ENCODE peak calls at places on chromosomes 5 and 9, in seven cellular contexts. C is foreskin fibroblast; U is AG10803; H is mesothelial cell of epicardium; Z is astrocyte; A is WTC11; F is activated CD8-positive, alpha-beta T cell treated with anti-CD3 and anti-CD28 coated beads for 36 hours. B is an unnamed sample.

GRCh38 chr5:174680901-174681565 is 43.3 kb upstream of the MSX2 start:
- DNase-seq in C (no peak), A (no peak), U (no peak), Z (no peak), H (no peak), F (no peak), B (no peak)

GRCh38 chr5:23084815-23085214 is 231.7 kb upstream of the CDH12 start:
- DNase-seq in A (no peak), Z (no peak), C (no peak), F (no peak), H (no peak), U (no peak), B (no peak)

GRCh38 chr5:82164109-82164956 is 113.8 kb downstream of the RPS23 start:
- DNase-seq in F (no peak), H (no peak), Z (peak; percentile 88), A (no peak), C (peak; percentile 89), U (peak; percentile 49), B (no peak)

GRCh38 chr5:132176543-132176945 is 51.1 kb downstream of the P4HA2 start:
- DNase-seq in U (no peak), C (no peak), Z (no peak), A (peak; percentile 28), H (no peak), F (peak; percentile 51), B (no peak)

GRCh38 chr5:100905259-100905914 is 2.3 kb upstream of the ST8SIA4 start:
- DNase-seq in Z (no peak), C (no peak), F (peak; percentile 20), H (no peak), A (no peak), U (no peak), B (no peak)

GRCh38 chr5:132100672-132101261 is 27.2 kb downstream of the CSF2 start:
- DNase-seq in A (no peak), F (peak; percentile 81), Z (no peak), H (no peak), U (no peak), C (no peak), B (no peak)

GRCh38 chr5:142356318-142356715 is 31.5 kb upstream of the SPRY4 start:
- DNase-seq in A (no peak), U (peak; percentile 87), Z (peak; percentile 58), F (no peak), H (no peak), C (peak; percentile 91), B (no peak)

GRCh38 chr5:172858990-172859811 is 25.1 kb downstream of the ERGIC1 start:
- DNase-seq in A (no peak), F (no peak), H (no peak), Z (peak; percentile 78), C (peak; percentile 93), U (peak; percentile 91), B (no peak)

GRCh38 chr5:6632324-6632930 is 417 bp downstream of the NSUN2 start:
- DNase-seq in C (peak; percentile 42), H (no peak), Z (no peak), F (peak; percentile 38), U (peak; percentile 31), A (no peak), B (no peak)

GRCh38 chr5:120533581-120533980 is 69.5 kb downstream of the PRR16 start:
- DNase-seq in Z (no peak), A (no peak), U (no peak), F (no peak), H (no peak), C (no peak), B (no peak)

GRCh38 chr9:84271004-84271886 is 69.3 kb downstream of the SLC28A3 start:
- DNase-seq in A (peak; percentile 61), F (peak; percentile 87), C (peak; percentile 81), U (peak; percentile 64), Z (peak; percentile 49), H (no peak), B (peak; percentile 48)

GRCh38 chr5:22070151-22070550 is 783.0 kb downstream of the CDH12 start:
- DNase-seq in H (no peak), C (no peak), F (no peak), A (no peak), Z (no peak), U (no peak), B (no peak)

GRCh38 chr5:119820608-119821007 is 191.2 kb downstream of the FAM170A start:
- DNase-seq in Z (no peak), F (no peak), A (no peak), U (no peak), H (no peak), C (no peak), B (no peak)

GRCh38 chr5:137487600-137487999 is 11.5 kb downstream of the SPOCK1 start:
- DNase-seq in H (no peak), A (no peak), U (peak; percentile 97), C (peak; percentile 82), Z (peak; percentile 94), F (no peak), B (no peak)

GRCh38 chr5:3026651-3027050 is 275.2 kb upstream of the IRX2 start:
- DNase-seq in F (no peak), U (no peak), Z (no peak), H (no peak), C (no peak), A (no peak), B (no peak)

GRCh38 chr5:15807861-15808260 is 307.9 kb downstream of the FBXL7 start:
- DNase-seq in A (peak; percentile 22), Z (peak; percentile 54), H (no peak), C (peak; percentile 74), F (no peak), U (peak; percentile 84), B (no peak)
- TF ChIP-seq CTCF in A (no peak), Z (no peak), H (no peak), C (peak; percentile 18), F (no peak), U (peak; percentile 37), B (no peak)

GRCh38 chr5:124738751-124739559 is 7.5 kb downstream of the ZNF608 start:
- DNase-seq in A (no peak), H (no peak), C (peak; percentile 55), F (no peak), Z (no peak), U (peak; percentile 33), B (no peak)
- TF ChIP-seq CTCF in A (no peak), H (peak; percentile 29), C (no peak), F (no peak), Z (peak; percentile 16), U (no peak), B (no peak)

DNA sequence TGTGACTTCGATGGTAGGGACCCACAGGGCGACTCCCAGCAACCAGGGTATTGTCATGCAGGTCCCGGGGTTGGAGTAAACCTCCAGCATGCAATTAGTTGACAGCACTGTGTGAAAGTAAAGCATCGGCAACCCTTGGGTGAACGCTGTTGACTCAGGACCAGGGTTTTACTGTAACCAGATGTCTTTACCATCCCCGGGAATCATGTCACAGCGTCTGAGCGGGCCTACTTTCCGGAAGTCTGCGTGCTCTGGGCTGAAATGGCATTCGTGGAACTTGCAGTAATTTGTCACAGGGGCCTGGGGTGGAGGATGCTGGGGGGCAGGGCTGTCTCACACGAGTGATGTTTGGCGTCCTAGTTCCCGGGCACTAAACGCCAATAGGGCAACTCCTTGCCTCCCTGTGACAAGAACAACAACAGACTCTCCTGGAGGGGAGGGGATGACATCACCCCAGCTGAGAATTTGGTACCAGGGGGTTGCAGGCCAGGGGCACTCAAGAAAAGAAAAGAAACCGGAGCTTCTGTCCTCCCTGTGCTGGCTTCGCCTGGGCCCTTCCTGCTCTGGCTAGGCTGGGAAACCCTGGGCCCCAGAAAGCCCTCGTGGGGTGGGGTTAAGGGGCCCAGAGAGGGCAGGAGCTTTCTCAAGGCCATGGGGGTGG is 10.1 kb upstream of the UBAC1 start:
- DNase-seq in U (peak; percentile 86), Z (no peak), H (no peak), A (no peak), F (no peak), C (peak; percentile 77), B (no peak)
- TF ChIP-seq CTCF in U (no peak), Z (no peak), H (no peak), A (no peak), F (no peak), C (no peak), B (no peak)

GRCh38 chr9:114587345-114588149 is at the start of gene ATP6V1G1:
- DNase-seq in A (peak; percentile 100), C (peak; percentile 100), H (peak; percentile 99), F (peak; percentile 100), Z (peak; percentile 98), U (peak; percentile 99), B (peak; percentile 99)
- TF ChIP-seq CTCF in A (no peak), C (no peak), H (no peak), F (no peak), Z (no peak), U (peak; percentile 26), B (no peak)